ENCODE peak calls at places on chromosomes 6 and 20, in five cellular contexts. Q is breast epithelium, S is spleen, D is SK-N-SH, R is sigmoid colon. V is an unnamed sample.

GRCh38 chr6:53426544-53427270 is 78.0 kb upstream of the ELOVL5 start:
- DNase-seq in Q (no peak), S (no peak), D (no peak), R (no peak), V (no peak)

GRCh38 chr20:63886054-63886419 is 8.9 kb upstream of the DNAJC5 start:
- DNase-seq in Q (no peak), S (no peak), D (no peak), R (no peak), V (no peak)

GRCh38 chr6:138795809-138796469 is at the start of gene ECT2L:
- DNase-seq in Q (peak; percentile 90), S (peak; percentile 86), D (peak; percentile 8), R (peak; percentile 82), V (peak; percentile 15)

GRCh38 chr20:38106461-38106860 is 58.6 kb downstream of the TGM2 start:
- DNase-seq in Q (no peak), S (no peak), D (no peak), R (no peak), V (no peak)

GRCh38 chr6:120473804-120474203 is 860.5 kb downstream of the TBC1D32 start:
- DNase-seq in Q (no peak), S (no peak), D (no peak), R (no peak), V (no peak)

GRCh38 chr6:35016417-35017221 is 124.5 kb downstream of the TCP11 start:
- DNase-seq in Q (no peak), S (no peak), D (no peak), R (peak; percentile 85), V (no peak)

GRCh38 chr20:44707259-44707580 is 7.9 kb upstream of the CCN5 start:
- DNase-seq in Q (no peak), S (no peak), D (no peak), R (no peak), V (no peak)

GRCh38 chr20:45456632-45457031 is 12.9 kb upstream of the WFDC2 start:
- DNase-seq in Q (no peak), S (no peak), D (no peak), R (no peak), V (no peak)

GRCh38 chr6:165008971-165009370 is 300.4 kb downstream of the C6orf118 start:
- DNase-seq in Q (no peak), S (no peak), D (no peak), R (no peak), V (no peak)

GRCh38 chr20:47319517-47320252 is 36.8 kb downstream of the ZMYND8 start:
- DNase-seq in Q (peak; percentile 90), S (no peak), D (no peak), R (peak; percentile 79), V (peak; percentile 95)

GRCh38 chr6:151067684-151068596 is 171.8 kb upstream of the AKAP12 start:
- DNase-seq in Q (peak; percentile 64), S (no peak), D (no peak), R (peak; percentile 86), V (peak; percentile 25)

GRCh38 chr20:63700199-63701050 is 4.0 kb downstream of the TNFRSF6B start:
- DNase-seq in Q (peak; percentile 37), S (peak; percentile 69), D (peak; percentile 38), R (peak; percentile 66), V (no peak)

GRCh38 chr6:684831-685636 is 7.9 kb downstream of the EXOC2 start:
- DNase-seq in Q (no peak), S (no peak), D (no peak), R (no peak), V (no peak)

GRCh38 chr20:6623989-6624388 is 143.5 kb upstream of the BMP2 start:
- DNase-seq in Q (no peak), S (no peak), D (no peak), R (no peak), V (no peak)

GRCh38 chr6:116595247-116595646 is 21.0 kb upstream of the RSPH4A start:
- DNase-seq in Q (no peak), S (no peak), D (no peak), R (no peak), V (no peak)

GRCh38 chr6:82843291-82843885 is 222.3 kb downstream of the UBE3D start:
- DNase-seq in Q (no peak), S (no peak), D (no peak), R (no peak), V (no peak)

GRCh38 chr6:16136536-16137450 is 7.9 kb downstream of the MYLIP start:
- DNase-seq in Q (no peak), S (no peak), D (no peak), R (no peak), V (peak; percentile 13)

GRCh38 chr6:18978330-18979128 is 591.4 kb downstream of the RNF144B start:
- DNase-seq in Q (no peak), S (no peak), D (no peak), R (no peak), V (peak; percentile 11)

GRCh38 chr6:52307900-52308372 is 23.4 kb upstream of the MCM3 start:
- DNase-seq in Q (no peak), S (no peak), D (no peak), R (no peak), V (no peak)

GRCh38 chr6:162177733-162178132 is 549.8 kb downstream of the PRKN start:
- DNase-seq in Q (no peak), S (no peak), D (peak; percentile 35), R (no peak), V (no peak)

GRCh38 chr20:39880890-39881289 is 808.1 kb downstream of the MAFB start:
- DNase-seq in Q (no peak), S (no peak), D (peak; percentile 8), R (no peak), V (no peak)

GRCh38 chr6:131779304-131779703 is 28.5 kb upstream of the ENPP1 start:
- DNase-seq in Q (no peak), S (no peak), D (no peak), R (no peak), V (no peak)

GRCh38 chr20:11447371-11448100 is 470.2 kb upstream of the BTBD3 start:
- DNase-seq in Q (no peak), S (peak; percentile 47), D (no peak), R (no peak), V (no peak)

GRCh38 chr6:32973934-32974333 is 5.5 kb downstream of the BRD2 start:
- DNase-seq in Q (no peak), S (no peak), D (peak; percentile 54), R (no peak), V (no peak)

GRCh38 chr20:12243327-12243726 is 325.6 kb downstream of the BTBD3 start:
- DNase-seq in Q (no peak), S (no peak), D (no peak), R (no peak), V (no peak)

GRCh38 chr20:49482621-49483017 is at the start of gene KCNB1:
- DNase-seq in Q (peak; percentile 57), S (no peak), D (peak; percentile 48), R (peak; percentile 92), V (peak; percentile 34)

GRCh38 chr20:22836211-22836610 is 198.9 kb upstream of the SSTR4 start:
- DNase-seq in Q (no peak), S (no peak), D (no peak), R (no peak), V (no peak)

GRCh38 chr20:61112515-61112914 is 139.5 kb upstream of the CDH4 start:
- DNase-seq in Q (no peak), S (no peak), D (no peak), R (peak; percentile 40), V (no peak)

GRCh38 chr6:142416179-142416578 is 114.4 kb downstream of the ADGRG6 start:
- DNase-seq in Q (no peak), S (no peak), D (no peak), R (no peak), V (no peak)

GRCh38 chr6:159929819-159930218 is 39.0 kb downstream of the MAS1 start:
- DNase-seq in Q (no peak), S (no peak), D (no peak), R (no peak), V (no peak)
- TF ChIP-seq POLR2AphosphoS5 in Q (no peak), S (no peak), D (no peak), R (no peak), V (no peak)

GRCh38 chr6:84193140-84193708 is 34.2 kb downstream of the CEP162 start:
- DNase-seq in Q (no peak), S (no peak), D (no peak), R (no peak), V (no peak)

GRCh38 chr6:84191802-84192201 is 35.6 kb downstream of the CEP162 start:
- DNase-seq in Q (no peak), S (no peak), D (no peak), R (no peak), V (no peak)

DNA sequence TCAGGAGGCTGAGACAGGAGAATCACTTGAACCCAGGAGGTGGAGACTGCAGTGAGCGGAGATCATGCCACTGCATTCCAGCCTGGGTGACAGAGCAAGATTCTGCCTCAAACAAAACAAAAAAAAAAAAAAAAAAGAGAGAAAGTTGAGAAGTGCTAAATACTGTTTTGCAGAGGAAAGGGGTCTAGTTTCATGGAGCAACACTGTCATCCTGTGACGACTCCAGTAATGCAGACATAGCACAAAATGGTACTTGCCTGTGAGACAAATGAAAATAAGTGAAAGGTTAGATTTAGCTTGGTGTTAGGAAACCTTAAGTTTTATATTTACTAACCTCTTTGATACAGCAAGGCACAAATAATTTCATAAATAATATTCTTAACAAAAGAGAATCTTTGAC is 29.7 kb downstream of the CEP162 start:
- DNase-seq in Q (no peak), S (no peak), D (no peak), R (no peak), V (no peak)
- TF ChIP-seq CTCF in Q (no peak), S (no peak), D (peak; percentile 10), R (no peak), V (no peak)

DNA sequence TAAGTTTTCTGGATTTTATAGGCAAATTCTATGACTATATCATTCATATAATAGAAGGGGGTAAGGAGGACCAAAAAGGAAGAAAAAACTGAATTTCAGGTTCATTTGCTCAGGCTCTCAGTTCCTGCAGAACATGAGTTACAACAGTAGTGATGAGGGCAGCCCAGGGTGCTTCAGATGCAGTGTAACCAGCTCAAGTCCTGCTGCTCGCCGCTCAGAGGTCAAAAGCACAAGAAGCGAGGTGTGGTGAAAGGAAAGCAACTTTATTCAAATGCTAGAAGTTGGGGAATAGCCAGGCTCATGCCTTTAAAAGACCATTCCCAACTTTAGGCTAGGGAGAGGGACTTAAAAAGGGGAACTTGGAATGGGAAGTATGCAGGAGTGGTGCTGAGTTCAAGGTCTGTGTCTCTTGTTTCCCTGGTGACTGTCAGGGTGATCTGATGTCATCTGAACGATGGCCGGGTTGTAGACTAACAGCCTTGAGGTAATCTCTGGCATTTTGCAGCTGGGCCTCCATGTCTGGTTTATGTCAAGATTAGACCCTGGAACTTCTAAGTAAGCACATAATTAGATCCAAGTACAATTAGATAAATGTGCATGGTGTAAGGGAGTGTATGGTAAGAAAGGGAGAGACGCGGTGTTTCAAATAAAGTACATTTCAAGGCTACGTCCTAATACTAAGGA is 14.5 kb upstream of the SEC63 start:
- DNase-seq in Q (no peak), S (no peak), D (peak; percentile 76), R (no peak), V (no peak)
- H3K4me1 ChIP-seq in Q (no peaks in the 10 kb centered on the region), S (no peaks in the 10 kb centered on the region), D (peaks cover 8% of the 10 kb centered on the region), R (no peaks in the 10 kb centered on the region), V (no peaks in the 10 kb centered on the region)

GRCh38 chr6:13349811-13350506 is 21.6 kb upstream of the TBC1D7 start:
- DNase-seq in Q (no peak), S (no peak), D (no peak), R (no peak), V (no peak)
- TF ChIP-seq POLR2AphosphoS5 in Q (no peak), S (no peak), D (no peak), R (no peak), V (no peak)

GRCh38 chr6:38897507-38897906 is 151.1 kb upstream of the GLP1R start:
- DNase-seq in Q (no peak), S (no peak), D (no peak), R (no peak), V (no peak)
- TF ChIP-seq CTCF in Q (no peak), S (no peak), D (no peak), R (no peak), V (no peak)

GRCh38 chr20:41140226-41141133 is 3.1 kb downstream of the PLCG1 start:
- DNase-seq in Q (no peak), S (no peak), D (no peak), R (peak; percentile 68), V (no peak)
- H3K4me1 ChIP-seq in Q (peaks cover 14% of the 10 kb centered on the region), S (peaks cover 86% of the 10 kb centered on the region), D (peaks cover 55% of the 10 kb centered on the region), R (peaks cover 51% of the 10 kb centered on the region), V (peaks cover under 1% of the 10 kb centered on the region)

V was measured in prostate gland.